ENCODE peak calls at places on chromosome X, in nine cellular contexts. G is CD8-positive, alpha-beta T cell; R is ovary; D is bronchial epithelial cell; H is WTC11; I is IMR-90; U is tibial nerve; N is prostate gland; T is AG04450. V is an unnamed sample.

GRCh38 chrX:150856101-150856500 is 42.4 kb downstream of the CD99L2 start:
- DNase-seq in N (no peak), U (no peak), D (peak), I (peak), T (no peak), H (no peak), R (no peak), G (no peak), V (peak)

GRCh38 chrX:154529206-154529612 is 13.2 kb upstream of the FAM3A start:
- DNase-seq in I (peak), G (no peak), R (peak), D (no peak), T (no peak), U (no peak), H (no peak), N (no peak), V (peak)

GRCh38 chrX:66074920-66075879 is 35.3 kb upstream of the VSIG4 start:
- DNase-seq in G (peak), D (no peak), T (no peak), I (no peak), U (peak), N (no peak), R (no peak), H (no peak), V (no peak)

GRCh38 chrX:154750301-154751120 is at the start of gene GAB3:
- DNase-seq in T (no peak), H (peak), R (peak), U (no peak), I (peak), G (peak), D (no peak), N (no peak), V (peak)

GRCh38 chrX:47172971-47173792 is 20.4 kb upstream of the UBA1 start:
- DNase-seq in R (peak), T (no peak), H (no peak), U (no peak), N (no peak), G (no peak), D (no peak), I (no peak), V (no peak)

GRCh38 chrX:1248381-1249061 is 20.1 kb upstream of the CSF2RA start:
- DNase-seq in R (no peak), D (no peak), U (no peak), H (peak), N (no peak), T (no peak), I (no peak), G (no peak), V (no peak)

GRCh38 chrX:1903380-1903935 is 288.6 kb downstream of the ASMT start:
- DNase-seq in G (no peak), U (no peak), R (no peak), T (no peak), D (peak), I (no peak), H (no peak), N (no peak), V (no peak)

GRCh38 chrX:150573702-150574101 is 5.3 kb downstream of the MTM1 start:
- DNase-seq in U (no peak), I (no peak), D (no peak), G (no peak), T (no peak), N (no peak), R (no peak), H (no peak), V (no peak)

GRCh38 chrX:40174594-40175415 is 77.0 kb upstream of the BCOR start:
- DNase-seq in R (peak), N (no peak), H (peak), U (no peak), G (peak), I (no peak), T (no peak), D (no peak), V (peak)

GRCh38 chrX:63657821-63658220 is 127.2 kb downstream of the ARHGEF9 start:
- DNase-seq in G (no peak), U (peak), N (no peak), H (no peak), T (peak), D (peak), R (no peak), I (peak), V (peak)

GRCh38 chrX:57595381-57595811 is 3.6 kb downstream of the ZXDB start:
- DNase-seq in H (no peak), I (peak), T (peak), D (peak), N (no peak), U (no peak), R (peak), G (no peak), V (peak)

GRCh38 chrX:103608305-103608963 is 671 bp downstream of the TCEAL3 start:
- DNase-seq in R (peak), G (no peak), N (peak), U (no peak), H (no peak), T (no peak), I (no peak), D (no peak), V (no peak)

GRCh38 chrX:57772637-57773036 is 92.6 kb upstream of the NLRP2B start:
- DNase-seq in G (no peak), D (no peak), U (no peak), H (no peak), R (no peak), N (no peak), T (no peak), I (no peak), V (no peak)

GRCh38 chrX:85988353-85988752 is 59.0 kb downstream of the CHM start:
- DNase-seq in H (no peak), N (no peak), U (no peak), R (no peak), G (no peak), T (no peak), I (no peak), D (no peak), V (no peak)

GRCh38 chrX:132751043-132751690 is 207.3 kb downstream of the HS6ST2 start:
- DNase-seq in T (no peak), U (no peak), I (no peak), R (no peak), H (peak), G (no peak), D (no peak), N (no peak), V (no peak)

GRCh38 chrX:28922106-28922505 is 334.9 kb downstream of the IL1RAPL1 start:
- DNase-seq in R (no peak), D (no peak), N (no peak), I (peak), H (no peak), U (no peak), G (no peak), T (no peak), V (peak)

GRCh38 chrX:68443155-68443868 is 10.0 kb upstream of the OPHN1 start:
- DNase-seq in T (no peak), R (no peak), G (no peak), D (no peak), N (no peak), H (no peak), I (peak), U (no peak), V (peak)

GRCh38 chrX:18927558-18927957 is 56.4 kb downstream of the PHKA2 start:
- DNase-seq in G (no peak), D (no peak), T (no peak), N (no peak), H (no peak), I (no peak), R (no peak), U (no peak), V (no peak)

GRCh38 chrX:1035206-1035605 is 177.2 kb downstream of the CRLF2 start:
- DNase-seq in N (no peak), G (no peak), R (no peak), T (no peak), H (no peak), U (no peak), D (no peak), I (no peak), V (no peak)

GRCh38 chrX:10173331-10173900 is 16.6 kb downstream of the CLCN4 start:
- DNase-seq in H (peak), T (peak), I (peak), N (peak), R (peak), G (no peak), D (peak), U (peak), V (peak)

DNA sequence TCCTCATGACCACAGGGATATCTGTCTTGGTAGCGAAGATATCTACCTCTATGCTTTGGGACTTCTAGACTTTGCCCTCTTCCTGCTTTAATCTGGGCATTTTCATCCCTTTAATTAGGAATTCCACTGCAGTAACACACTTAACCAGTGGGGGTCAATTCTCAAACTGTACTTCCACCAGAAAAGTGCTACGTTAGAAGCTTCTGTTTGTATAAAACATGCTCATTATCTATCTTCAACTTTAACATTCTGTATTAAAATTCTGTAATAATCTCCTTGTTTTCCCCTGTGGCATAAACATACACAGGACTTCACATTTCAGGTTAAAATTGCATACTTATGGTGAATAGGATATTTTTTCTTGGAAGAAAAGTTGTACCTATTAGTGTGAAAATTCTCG is 105.6 kb downstream of the AMMECR1 start:
- DNase-seq in N (no peak), G (no peak), U (no peak), H (no peak), R (no peak), D (no peak), I (peak), T (no peak), V (peak)
- TF ChIP-seq CTCF in N (no peak), G (no peak), U (no peak), H (no peak), R (no peak), D (no peak), I (no peak), T (peak), V (no peak)

GRCh38 chrX:112731793-112732192 is 52.1 kb upstream of the LHFPL1 start:
- DNase-seq in N (no peak), I (peak), D (no peak), T (no peak), R (no peak), U (no peak), G (no peak), H (no peak), V (peak)
- TF ChIP-seq CTCF in N (no peak), I (peak), D (no peak), T (peak), R (no peak), U (peak), G (peak), H (no peak), V (peak)

GRCh38 chrX:72271812-72272211 is 5.2 kb downstream of the RPS4X start:
- DNase-seq in U (no peak), G (no peak), H (no peak), T (no peak), N (peak), D (peak), R (no peak), I (no peak), V (no peak)
- TF ChIP-seq CTCF in U (no peak), G (no peak), H (no peak), T (no peak), N (no peak), D (no peak), R (no peak), I (no peak), V (no peak)

GRCh38 chrX:113747274-113747973 is 836.5 kb upstream of the HTR2C start:
- DNase-seq in H (no peak), N (no peak), R (no peak), U (no peak), T (no peak), I (no peak), D (no peak), G (no peak), V (no peak)

GRCh38 chrX:113743069-113743468 is 840.8 kb upstream of the HTR2C start:
- DNase-seq in I (no peak), N (no peak), D (no peak), T (no peak), G (no peak), R (no peak), U (no peak), H (no peak), V (no peak)

DNA sequence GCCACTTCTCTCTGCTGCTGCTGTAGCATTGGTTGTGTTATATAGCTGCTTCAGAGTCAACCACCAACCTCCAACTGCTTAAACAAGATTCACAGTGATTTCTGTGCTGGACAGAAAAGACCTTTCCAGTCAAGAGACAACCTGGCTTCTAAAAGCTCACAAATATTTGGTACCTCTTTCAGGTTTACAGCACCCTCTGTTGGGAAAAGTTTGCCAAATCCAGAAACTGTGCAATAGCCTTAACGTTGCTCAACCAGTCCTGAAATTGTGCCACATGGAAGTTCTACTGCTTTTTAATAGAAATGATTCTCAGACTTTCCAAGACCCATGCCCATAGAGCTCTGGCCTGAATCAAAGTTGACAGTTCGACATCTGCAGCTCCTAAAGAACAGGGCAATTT is 842.1 kb upstream of the HTR2C start:
- DNase-seq in I (no peak), T (no peak), H (no peak), N (peak), D (peak), U (no peak), G (no peak), R (no peak), V (peak)
- TF ChIP-seq CTCF in I (no peak), T (no peak), H (no peak), N (no peak), D (no peak), U (no peak), G (no peak), R (no peak), V (no peak)

GRCh38 chrX:129678881-129679195 is 24.1 kb upstream of the APLN start:
- DNase-seq in T (no peak), H (no peak), G (no peak), R (no peak), I (no peak), U (no peak), N (no peak), D (no peak), V (no peak)

GRCh38 chrX:129679856-129680255 is 25.1 kb upstream of the APLN start:
- DNase-seq in U (no peak), H (no peak), T (no peak), G (no peak), R (no peak), N (peak), I (peak), D (peak), V (no peak)

GRCh38 chrX:129682979-129683378 is 28.2 kb upstream of the APLN start:
- DNase-seq in I (no peak), R (no peak), H (no peak), N (no peak), D (no peak), G (no peak), U (no peak), T (no peak), V (no peak)

DNA sequence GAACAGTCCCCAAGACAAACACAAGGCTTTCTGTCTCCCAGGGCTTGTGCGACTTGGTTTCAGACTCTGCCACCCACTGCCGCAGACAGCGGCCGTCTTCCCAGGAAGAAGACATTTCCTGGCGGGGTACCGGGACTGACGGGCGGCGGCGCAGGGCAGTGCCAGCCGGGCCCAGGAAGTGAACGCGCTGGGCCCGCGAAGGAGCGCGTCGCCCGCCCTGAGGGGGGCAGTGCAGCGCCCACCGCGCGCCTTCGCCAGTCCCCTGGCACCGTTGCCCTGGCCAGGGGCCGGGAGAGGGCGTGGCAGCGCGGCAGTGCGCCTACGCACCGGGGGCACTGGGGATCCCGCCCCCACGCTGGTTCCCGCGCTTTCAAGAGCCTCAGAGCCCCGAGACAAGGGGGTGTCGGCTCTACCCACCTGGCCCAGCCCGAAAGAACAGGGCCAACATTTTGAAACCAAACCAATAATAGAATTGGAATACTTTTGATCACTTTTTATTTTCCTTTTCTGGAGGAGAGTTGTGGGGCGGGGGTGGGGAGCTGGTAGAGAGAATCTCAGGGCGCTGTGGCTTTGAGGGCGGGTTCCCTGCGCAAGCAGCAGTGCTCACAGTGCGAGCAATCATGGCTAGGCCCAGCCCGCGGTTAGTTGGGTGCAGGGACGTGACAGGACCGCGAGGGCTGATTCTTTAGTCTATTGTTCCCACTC is 23.6 kb upstream of the APLN start:
- DNase-seq in G (peak), T (no peak), I (no peak), N (no peak), U (no peak), D (no peak), R (peak), H (no peak), V (no peak)
- TF ChIP-seq CTCF in G (peak), T (no peak), I (no peak), N (peak), U (peak), D (peak), R (peak), H (no peak), V (no peak)

GRCh38 chrX:107775000-107775733 is 420 bp downstream of the TSC22D3 start:
- DNase-seq in G (no peak), I (no peak), H (no peak), T (no peak), N (no peak), D (no peak), U (no peak), R (no peak), V (no peak)

GRCh38 chrX:107775734-107776511 is at the start of gene TSC22D3:
- DNase-seq in T (no peak), I (peak), D (peak), G (peak), N (peak), R (peak), U (peak), H (peak), V (peak)

GRCh38 chrX:107773206-107773605 is 2.4 kb downstream of the TSC22D3 start:
- DNase-seq in U (no peak), D (no peak), G (no peak), T (no peak), R (no peak), H (peak), I (no peak), N (no peak), V (no peak)

GRCh38 chrX:107776649-107777535 is 641 bp upstream of the NCBP2L start:
- DNase-seq in T (peak), D (peak), I (peak), H (peak), G (peak), R (peak), N (peak), U (peak), V (peak)

GRCh38 chrX:107773906-107774435 is 1.6 kb downstream of the TSC22D3 start:
- DNase-seq in D (no peak), G (no peak), T (no peak), I (no peak), U (no peak), N (no peak), R (no peak), H (no peak), V (no peak)
- TF ChIP-seq CTCF in D (no peak), G (no peak), T (no peak), I (no peak), U (no peak), N (no peak), R (no peak), H (no peak), V (no peak)

DNA sequence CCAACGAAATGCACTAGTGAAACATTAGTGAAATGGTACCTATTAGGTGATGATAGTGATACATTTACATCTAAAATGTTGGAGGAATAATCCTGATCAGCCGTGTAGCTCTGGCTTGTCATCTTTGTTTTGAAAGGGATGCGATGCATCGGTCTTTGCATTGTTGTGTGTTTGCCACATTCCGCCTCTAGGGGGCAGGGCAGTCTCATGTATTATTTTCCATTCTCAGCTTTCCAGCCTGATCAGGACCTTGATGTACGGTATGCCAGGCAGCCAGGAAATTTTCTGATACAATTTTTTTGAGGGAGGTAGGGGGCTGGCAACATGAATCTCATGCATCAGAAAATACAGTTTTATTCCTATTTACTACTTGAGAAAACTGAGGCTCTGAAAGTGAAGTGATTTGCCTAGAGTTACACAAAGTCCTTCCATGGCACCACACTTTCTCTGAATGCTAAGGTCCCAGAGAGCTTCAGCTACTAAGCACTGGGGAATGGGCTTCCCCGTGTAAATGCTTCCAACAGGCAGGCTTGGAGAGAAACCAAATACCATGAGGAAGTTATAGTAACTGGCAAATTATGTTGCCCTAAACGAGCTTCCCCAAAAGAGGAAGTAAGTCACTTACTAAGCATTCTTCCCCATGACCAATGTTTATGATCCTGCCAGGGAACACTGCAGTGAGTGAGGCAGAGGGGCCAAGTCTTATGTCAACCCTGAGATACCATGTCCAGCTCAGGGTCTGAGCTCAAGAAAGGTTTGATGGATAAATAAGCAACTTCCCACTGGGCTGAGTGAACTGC is 31.8 kb upstream of the IQSEC2 start:
- DNase-seq in R (peak), U (peak), H (peak), I (peak), T (no peak), D (peak), G (peak), N (peak), V (peak)
- TF ChIP-seq CTCF in R (peak), U (peak), H (peak), I (peak), T (peak), D (peak), G (peak), N (peak), V (peak)

DNA sequence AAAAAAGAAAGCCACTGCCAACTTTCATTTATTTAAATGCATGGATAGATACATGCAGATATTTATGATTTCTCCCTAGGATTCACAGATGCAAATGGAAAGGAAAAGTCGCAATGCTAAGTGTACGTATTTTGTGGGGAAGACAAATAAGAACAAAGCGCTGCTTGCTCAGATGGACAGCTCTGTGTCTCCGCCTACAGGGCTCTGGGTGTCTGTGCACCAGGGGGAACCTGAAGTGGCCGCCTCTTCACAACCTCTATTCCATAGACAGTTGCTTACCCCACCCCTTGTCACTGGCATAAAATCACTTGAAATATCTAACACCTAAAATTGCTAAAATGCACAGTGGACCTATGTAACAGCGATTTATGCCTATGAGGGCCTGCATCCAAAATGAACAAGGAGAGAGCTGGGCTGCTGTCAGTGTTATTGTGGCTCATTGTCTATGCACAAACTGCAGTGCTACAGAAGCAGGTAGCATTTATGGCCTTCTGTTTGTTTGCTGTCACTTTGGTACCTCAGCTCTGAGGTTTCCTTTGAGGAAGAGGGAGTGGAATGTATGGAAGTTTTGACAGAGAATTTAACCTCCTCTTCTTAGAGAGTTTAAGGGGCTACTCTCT is 58.6 kb upstream of the PAGE1 start:
- DNase-seq in D (peak), R (peak), N (peak), H (peak), T (peak), G (peak), I (peak), U (peak), V (peak)
- TF ChIP-seq CTCF in D (peak), R (peak), N (peak), H (peak), T (peak), G (peak), I (peak), U (peak), V (peak)

GRCh38 chrX:120769576-120770341 is 105.9 kb downstream of the CT47B1 start:
- DNase-seq in T (no peak), U (no peak), D (peak), N (peak), G (no peak), R (no peak), H (no peak), I (peak), V (peak)
- TF ChIP-seq CTCF in T (no peak), U (peak), D (no peak), N (peak), G (peak), R (no peak), H (no peak), I (peak), V (peak)

V was measured in choroid plexus epithelial cell.